ENCODE peak calls at places on chromosomes 16 and 17, in four cellular contexts. A is head of caudate nucleus, J is G401, R is neural progenitor cell. Z is an unnamed sample.
A peak's percentile ranks its signal among the peaks of the same experiment; 100 is the strongest.

GRCh38 chr17:13001991-13002615 is 15.7 kb downstream of the ELAC2 start:
- DNase-seq in A (peak; percentile 61), J (peak; percentile 87), R (no peak), Z (peak; percentile 63)

GRCh38 chr17:933168-934083 is 46.1 kb downstream of the NXN start:
- DNase-seq in A (no peak), J (no peak), R (peak; percentile 61), Z (no peak)

GRCh38 chr17:53979991-53980390 is 157.3 kb downstream of the KIF2B start:
- DNase-seq in A (no peak), J (no peak), R (peak; percentile 47), Z (no peak)

GRCh38 chr17:65131946-65132345 is 5.2 kb upstream of the RGS9 start:
- DNase-seq in A (no peak), J (no peak), R (no peak), Z (no peak)

GRCh38 chr17:7580631-7581554 is 1.5 kb downstream of the CD68 start:
- DNase-seq in A (peak; percentile 54), J (no peak), R (no peak), Z (no peak)

GRCh38 chr16:47387026-47387734 is 73.7 kb downstream of the ITFG1 start:
- DNase-seq in A (no peak), J (no peak), R (no peak), Z (no peak)

GRCh38 chr17:64773836-64774761 is 112.0 kb upstream of the SMURF2 start:
- DNase-seq in A (no peak), J (peak; percentile 60), R (peak; percentile 71), Z (no peak)

GRCh38 chr17:75390982-75391381 is 14.5 kb downstream of the GRB2 start:
- DNase-seq in A (no peak), J (no peak), R (no peak), Z (no peak)

GRCh38 chr17:32590974-32591373 is 104.2 kb downstream of the CDK5R1 start:
- DNase-seq in A (no peak), J (no peak), R (no peak), Z (no peak)

GRCh38 chr17:58320163-58320558 is 8.4 kb downstream of the TSPOAP1 start:
- DNase-seq in A (no peak), J (no peak), R (no peak), Z (no peak)

GRCh38 chr16:19980866-19981265 is 92.8 kb downstream of the GPR139 start:
- DNase-seq in A (no peak), J (no peak), R (peak; percentile 60), Z (no peak)

GRCh38 chr17:79752175-79752574 is 21.4 kb downstream of the ENPP7 start:
- DNase-seq in A (no peak), J (no peak), R (no peak), Z (no peak)

GRCh38 chr16:75621170-75621477 is 2.0 kb downstream of the ADAT1 start:
- DNase-seq in A (peak; percentile 49), J (peak; percentile 52), R (peak; percentile 52), Z (peak; percentile 18)

GRCh38 chr17:68509151-68510057 is 2.8 kb upstream of the PRKAR1A start:
- DNase-seq in A (peak; percentile 57), J (peak; percentile 32), R (no peak), Z (no peak)

GRCh38 chr16:89936034-89936433 is 12.5 kb upstream of the DEF8 start:
- DNase-seq in A (no peak), J (no peak), R (no peak), Z (no peak)

GRCh38 chr17:3879181-3879580 is 13.7 kb downstream of the CAMKK1 start:
- DNase-seq in A (no peak), J (peak; percentile 69), R (peak; percentile 89), Z (no peak)

GRCh38 chr16:19810817-19811731 is 73.6 kb downstream of the GPRC5B start:
- DNase-seq in A (peak; percentile 21), J (no peak), R (no peak), Z (no peak)

GRCh38 chr16:10314811-10315210 is 71.0 kb upstream of the ATF7IP2 start:
- DNase-seq in A (peak; percentile 44), J (no peak), R (no peak), Z (no peak)

GRCh38 chr16:6081320-6081976 is 983.9 kb upstream of the EEF2KMT start:
- DNase-seq in A (peak; percentile 85), J (peak; percentile 86), R (peak; percentile 59), Z (peak; percentile 76)

GRCh38 chr17:77076046-77076882 is 64.5 kb upstream of the SEC14L1 start:
- DNase-seq in A (no peak), J (peak; percentile 19), R (no peak), Z (no peak)

GRCh38 chr16:9092282-9092962 is 978 bp downstream of the HAPSTR1 start:
- DNase-seq in A (peak; percentile 71), J (no peak), R (peak; percentile 66), Z (peak; percentile 23)

GRCh38 chr17:34703533-34703932 is 124.2 kb downstream of the TMEM132E start:
- DNase-seq in A (peak; percentile 69), J (peak; percentile 66), R (peak; percentile 96), Z (peak; percentile 17)

GRCh38 chr17:6303664-6304063 is 131.3 kb downstream of the AIPL1 start:
- DNase-seq in A (peak; percentile 44), J (no peak), R (peak; percentile 77), Z (no peak)

GRCh38 chr16:13957197-13958078 is 37.5 kb downstream of the ERCC4 start:
- DNase-seq in A (peak; percentile 82), J (no peak), R (peak; percentile 28), Z (no peak)

GRCh38 chr17:8144401-8145295 is 7.6 kb downstream of the PER1 start:
- DNase-seq in A (no peak), J (no peak), R (no peak), Z (no peak)

GRCh38 chr17:17859909-17860760 is 23.3 kb upstream of the SREBF1 start:
- DNase-seq in A (peak; percentile 92), J (peak; percentile 80), R (peak; percentile 80), Z (peak; percentile 83)

GRCh38 chr17:13405807-13406206 is 195.9 kb downstream of the HS3ST3A1 start:
- DNase-seq in A (no peak), J (no peak), R (no peak), Z (no peak)

GRCh38 chr17:29004081-29004692 is 1.6 kb downstream of the SEZ6 start:
- DNase-seq in A (peak; percentile 78), J (no peak), R (peak; percentile 69), Z (no peak)

GRCh38 chr16:56930516-56931252 is 1.3 kb upstream of the HERPUD1 start:
- DNase-seq in A (no peak), J (no peak), R (peak; percentile 26), Z (no peak)

GRCh38 chr17:49361129-49361901 is 735 bp downstream of the ZNF652 start:
- DNase-seq in A (peak; percentile 83), J (peak; percentile 64), R (no peak), Z (peak; percentile 48)

GRCh38 chr17:21072623-21073278 is 29.9 kb upstream of the USP22 start:
- DNase-seq in A (peak; percentile 62), J (peak; percentile 88), R (no peak), Z (peak; percentile 82)

GRCh38 chr17:60559995-60560859 is 34.2 kb upstream of the APPBP2 start:
- DNase-seq in A (no peak), J (no peak), R (no peak), Z (no peak)

GRCh38 chr17:39939588-39940419 is 12.3 kb downstream of the LRRC3C start:
- DNase-seq in A (peak; percentile 46), J (no peak), R (peak; percentile 58), Z (no peak)

GRCh38 chr17:34166394-34166793 is 88.7 kb upstream of the CCL2 start:
- DNase-seq in A (no peak), J (no peak), R (no peak), Z (no peak)

GRCh38 chr17:37830151-37830993 is 85.5 kb upstream of the HNF1B start:
- DNase-seq in A (no peak), J (no peak), R (no peak), Z (peak; percentile 12)

GRCh38 chr17:33640629-33641028 is 347.5 kb upstream of the ASIC2 start:
- DNase-seq in A (no peak), J (no peak), R (peak; percentile 37), Z (no peak)

GRCh38 chr16:12170103-12171025 is 193.8 kb downstream of the SNX29 start:
- DNase-seq in A (peak; percentile 73), J (no peak), R (no peak), Z (no peak)

GRCh38 chr17:58577696-58578095 is 63.3 kb upstream of the MTMR4 start:
- DNase-seq in A (peak; percentile 93), J (peak; percentile 67), R (peak; percentile 86), Z (peak; percentile 34)

Z was measured in cerebellum.